ENCODE peak calls at places on chromosomes 5 and 9, in eight cellular contexts. K is left ventricle myocardium inferior, B is PC-9, E is GM23338, O is fibroblast of mammary gland, J is kidney epithelial cell, G is heart left ventricle, S is GM12864. U is an unnamed sample.

GRCh38 chr9:107213561-107214028 is 69.5 kb upstream of the RAD23B start:
- DNase-seq in K (no peak), B (peak), E (no peak), O (peak), J (peak), G (no peak), S (peak), U (peak)

GRCh38 chr5:39194466-39195136 is 24.8 kb downstream of the FYB1 start:
- DNase-seq in K (no peak), B (peak), E (no peak), O (peak), J (no peak), G (no peak), S (no peak), U (peak)

GRCh38 chr9:118962426-118962825 is 406.8 kb downstream of the BRINP1 start:
- DNase-seq in K (no peak), B (no peak), E (no peak), O (peak), J (peak), G (no peak), S (no peak), U (no peak)

GRCh38 chr5:80754900-80755299 is 100.1 kb upstream of the DHFR start:
- DNase-seq in K (no peak), B (no peak), E (no peak), O (peak), J (no peak), G (no peak), S (peak), U (no peak)

GRCh38 chr9:112586600-112587155 is 100.1 kb downstream of the KIAA1958 start:
- DNase-seq in K (no peak), B (no peak), E (no peak), O (peak), J (no peak), G (no peak), S (no peak), U (no peak)

GRCh38 chr9:81851340-81851739 is 76.9 kb upstream of the SPATA31D4 start:
- DNase-seq in K (no peak), B (no peak), E (no peak), O (no peak), J (no peak), G (no peak), S (no peak), U (no peak)

GRCh38 chr9:29203216-29203930 is 1630.1 kb upstream of the C9orf72 start:
- DNase-seq in K (no peak), B (no peak), E (no peak), O (no peak), J (no peak), G (no peak), S (no peak), U (peak)

GRCh38 chr9:93825348-93826115 is 129.6 kb downstream of the BARX1 start:
- DNase-seq in K (no peak), B (no peak), E (no peak), O (no peak), J (no peak), G (no peak), S (no peak), U (no peak)

GRCh38 chr9:106059886-106060285 is 365.5 kb downstream of the TMEM38B start:
- DNase-seq in K (no peak), B (no peak), E (no peak), O (no peak), J (no peak), G (no peak), S (no peak), U (no peak)

GRCh38 chr5:157273131-157273556 is 7.2 kb downstream of the CYFIP2 start:
- DNase-seq in K (no peak), B (no peak), E (no peak), O (no peak), J (no peak), G (no peak), S (peak), U (no peak)

GRCh38 chr5:115424030-115424429 is 120.5 kb downstream of the FEM1C start:
- DNase-seq in K (no peak), B (no peak), E (no peak), O (no peak), J (no peak), G (no peak), S (no peak), U (no peak)

GRCh38 chr5:76791461-76791860 is 27.4 kb upstream of the F2RL1 start:
- DNase-seq in K (no peak), B (no peak), E (no peak), O (peak), J (no peak), G (no peak), S (no peak), U (peak)

GRCh38 chr9:127635198-127635735 is 23.2 kb downstream of the STXBP1 start:
- DNase-seq in K (no peak), B (no peak), E (no peak), O (no peak), J (no peak), G (no peak), S (no peak), U (no peak)

GRCh38 chr5:41738695-41739354 is 131.4 kb downstream of the OXCT1 start:
- DNase-seq in K (no peak), B (no peak), E (no peak), O (no peak), J (no peak), G (no peak), S (no peak), U (peak)

GRCh38 chr5:135149956-135150723 is 116.1 kb upstream of the PITX1 start:
- DNase-seq in K (no peak), B (no peak), E (peak), O (no peak), J (no peak), G (no peak), S (no peak), U (no peak)

GRCh38 chr5:38716516-38716915 is 129.3 kb upstream of the OSMR start:
- DNase-seq in K (no peak), B (no peak), E (no peak), O (no peak), J (no peak), G (no peak), S (no peak), U (no peak)

GRCh38 chr9:21611896-21612295 is 129.8 kb upstream of the IFNE start:
- DNase-seq in K (no peak), B (no peak), E (no peak), O (no peak), J (no peak), G (no peak), S (no peak), U (no peak)

GRCh38 chr5:53109041-53109435 is 519 bp downstream of the MOCS2 start:
- DNase-seq in K (no peak), B (peak), E (peak), O (no peak), J (no peak), G (no peak), S (no peak), U (peak)

GRCh38 chr9:84239341-84239740 is 101.2 kb downstream of the SLC28A3 start:
- DNase-seq in K (no peak), B (no peak), E (no peak), O (peak), J (peak), G (no peak), S (no peak), U (no peak)

GRCh38 chr9:98555851-98556465 is 152.8 kb downstream of the GABBR2 start:
- DNase-seq in K (no peak), B (no peak), E (no peak), O (no peak), J (no peak), G (no peak), S (no peak), U (no peak)

GRCh38 chr9:121009657-121010056 is 40.4 kb downstream of the C5 start:
- DNase-seq in K (no peak), B (no peak), E (no peak), O (no peak), J (no peak), G (no peak), S (no peak), U (no peak)

GRCh38 chr9:129026442-129027223 is 1.5 kb downstream of the SH3GLB2 start:
- DNase-seq in K (no peak), B (peak), E (peak), O (no peak), J (no peak), G (no peak), S (no peak), U (peak)

GRCh38 chr9:126702501-126703329 is 89.0 kb downstream of the LMX1B start:
- DNase-seq in K (no peak), B (no peak), E (peak), O (no peak), J (no peak), G (no peak), S (no peak), U (peak)

GRCh38 chr9:116639251-116639741 is 47.8 kb upstream of the TRIM32 start:
- DNase-seq in K (no peak), B (no peak), E (no peak), O (peak), J (no peak), G (no peak), S (no peak), U (peak)

GRCh38 chr5:43773032-43773830 is 170.3 kb downstream of the NNT start:
- DNase-seq in K (no peak), B (peak), E (peak), O (peak), J (peak), G (no peak), S (no peak), U (peak)

GRCh38 chr5:73120222-73121108 is at the start of gene TMEM171:
- DNase-seq in K (no peak), B (peak), E (peak), O (peak), J (no peak), G (no peak), S (no peak), U (peak)

GRCh38 chr9:73091909-73092308 is 59.8 kb upstream of the ANXA1 start:
- DNase-seq in K (no peak), B (no peak), E (no peak), O (no peak), J (no peak), G (no peak), S (no peak), U (no peak)

GRCh38 chr9:73095425-73095824 is 56.2 kb upstream of the ANXA1 start:
- DNase-seq in K (no peak), B (no peak), E (no peak), O (no peak), J (no peak), G (no peak), S (no peak), U (no peak)

GRCh38 chr9:73093016-73093739 is 58.5 kb upstream of the ANXA1 start:
- DNase-seq in K (no peak), B (no peak), E (no peak), O (no peak), J (no peak), G (no peak), S (no peak), U (no peak)

GRCh38 chr9:73090214-73090613 is 61.5 kb upstream of the ANXA1 start:
- DNase-seq in K (no peak), B (no peak), E (no peak), O (no peak), J (no peak), G (no peak), S (no peak), U (no peak)

DNA sequence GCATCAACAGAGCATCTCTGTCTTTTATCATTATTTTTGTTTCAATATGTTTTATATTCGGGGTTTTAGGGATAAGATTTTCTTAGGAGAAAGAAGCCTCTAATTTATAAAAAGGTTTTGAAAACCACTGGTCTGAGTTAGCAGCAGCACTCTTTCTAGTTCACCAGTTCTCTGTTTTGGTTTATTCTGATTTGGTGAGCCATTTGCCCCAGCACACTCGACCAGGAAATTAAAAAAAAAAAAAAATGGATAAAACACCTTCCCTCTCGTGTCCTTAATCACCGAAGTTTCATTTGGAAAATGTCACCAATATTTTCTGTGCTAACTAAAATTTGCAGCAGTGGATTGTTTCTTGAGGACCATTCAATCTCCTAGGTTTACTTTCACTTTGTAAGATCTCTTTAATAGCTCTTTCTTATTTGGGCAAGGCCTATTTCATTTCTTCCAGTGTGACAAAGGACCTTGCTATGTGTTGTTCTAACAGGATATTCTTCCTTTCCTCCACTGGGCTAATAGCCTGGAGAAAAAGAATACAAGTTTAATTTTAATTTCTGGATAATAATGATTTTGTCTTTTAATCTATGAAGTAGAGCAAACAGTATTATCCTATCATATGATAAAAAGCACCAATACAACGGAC is 57.8 kb upstream of the ANXA1 start:
- DNase-seq in K (no peak), B (no peak), E (no peak), O (peak), J (no peak), G (no peak), S (no peak), U (peak)
- H3K4me3 ChIP-seq in K (peak), B (peak), E (no peak), O (no peak), J (no peak), G (peak), S (no peak), U (no peak)

DNA sequence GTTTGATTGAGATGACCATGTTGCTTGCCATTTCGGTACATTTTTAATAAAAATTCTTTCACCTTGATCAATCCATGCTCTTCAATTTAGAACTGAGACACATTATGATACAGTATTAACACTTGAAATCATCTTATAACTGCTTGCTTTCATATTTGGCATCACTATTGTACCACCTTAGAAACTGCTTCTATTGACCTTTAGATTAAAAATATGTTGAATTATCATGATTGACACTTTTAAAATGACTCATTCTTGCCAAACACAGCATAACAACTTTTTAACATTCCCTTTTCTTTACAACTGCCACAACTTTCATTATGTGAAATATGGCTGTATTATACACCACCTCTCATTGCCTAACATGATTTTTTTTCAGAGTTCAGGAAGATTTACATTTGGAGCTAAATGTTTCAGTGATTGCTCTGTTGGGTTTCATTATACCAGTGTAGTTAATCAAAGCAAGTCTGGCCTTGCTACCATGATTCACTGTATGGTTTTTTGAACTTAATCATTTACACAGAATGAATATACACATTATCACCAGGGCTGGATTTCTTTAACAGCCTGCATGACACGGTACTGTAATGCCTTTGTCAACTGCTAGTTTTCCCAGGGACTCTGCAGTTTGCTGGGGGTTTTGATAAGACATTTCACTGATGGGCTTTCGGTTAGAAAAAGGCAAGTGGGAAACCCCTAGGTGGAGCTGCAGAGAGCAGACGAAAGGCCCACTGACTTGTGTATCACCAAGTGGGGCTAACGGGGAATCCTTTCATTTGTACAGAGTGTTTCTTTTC is 93.6 kb upstream of the TLE4 start:
- DNase-seq in K (no peak), B (no peak), E (peak), O (no peak), J (peak), G (no peak), S (no peak), U (peak)
- TF ChIP-seq CTCF in K (peak), B (no peak), E (peak), O (no peak), J (peak), G (peak), S (peak), U (peak)

GRCh38 chr5:107673106-107673367 is 2.3 kb upstream of the EFNA5 start:
- DNase-seq in K (no peak), B (no peak), E (no peak), O (no peak), J (no peak), G (no peak), S (no peak), U (peak)
- H3K4me3 ChIP-seq in K (peak), B (peak), E (peak), O (peak), J (peak), G (peak), S (peak), U (peak)

GRCh38 chr5:169151051-169151805 is 149.7 kb downstream of the SLIT3 start:
- DNase-seq in K (no peak), B (no peak), E (peak), O (no peak), J (no peak), G (no peak), S (no peak), U (no peak)

GRCh38 chr5:169148066-169148740 is 152.7 kb downstream of the SLIT3 start:
- DNase-seq in K (no peak), B (no peak), E (no peak), O (no peak), J (no peak), G (no peak), S (no peak), U (peak)

GRCh38 chr5:169150108-169150507 is 150.8 kb downstream of the SLIT3 start:
- DNase-seq in K (no peak), B (no peak), E (no peak), O (no peak), J (no peak), G (no peak), S (no peak), U (no peak)

GRCh38 chr5:169147542-169147941 is 153.4 kb downstream of the SLIT3 start:
- DNase-seq in K (no peak), B (no peak), E (no peak), O (no peak), J (no peak), G (no peak), S (no peak), U (no peak)

GRCh38 chr5:169149317-169149716 is 151.6 kb downstream of the SLIT3 start:
- DNase-seq in K (no peak), B (no peak), E (peak), O (no peak), J (no peak), G (no peak), S (no peak), U (no peak)
- TF ChIP-seq CTCF in K (no peak), B (no peak), E (peak), O (peak), J (peak), G (peak), S (peak), U (peak)

GRCh38 chr5:101785090-101785489 is 511.0 kb downstream of the SLCO4C1 start:
- DNase-seq in K (no peak), B (no peak), E (no peak), O (no peak), J (no peak), G (no peak), S (no peak), U (no peak)

GRCh38 chr5:101782352-101783087 is 513.6 kb downstream of the SLCO4C1 start:
- DNase-seq in K (no peak), B (no peak), E (no peak), O (no peak), J (no peak), G (no peak), S (no peak), U (no peak)

GRCh38 chr5:101788797-101789196 is 507.3 kb downstream of the SLCO4C1 start:
- DNase-seq in K (no peak), B (no peak), E (peak), O (no peak), J (no peak), G (no peak), S (no peak), U (no peak)

DNA sequence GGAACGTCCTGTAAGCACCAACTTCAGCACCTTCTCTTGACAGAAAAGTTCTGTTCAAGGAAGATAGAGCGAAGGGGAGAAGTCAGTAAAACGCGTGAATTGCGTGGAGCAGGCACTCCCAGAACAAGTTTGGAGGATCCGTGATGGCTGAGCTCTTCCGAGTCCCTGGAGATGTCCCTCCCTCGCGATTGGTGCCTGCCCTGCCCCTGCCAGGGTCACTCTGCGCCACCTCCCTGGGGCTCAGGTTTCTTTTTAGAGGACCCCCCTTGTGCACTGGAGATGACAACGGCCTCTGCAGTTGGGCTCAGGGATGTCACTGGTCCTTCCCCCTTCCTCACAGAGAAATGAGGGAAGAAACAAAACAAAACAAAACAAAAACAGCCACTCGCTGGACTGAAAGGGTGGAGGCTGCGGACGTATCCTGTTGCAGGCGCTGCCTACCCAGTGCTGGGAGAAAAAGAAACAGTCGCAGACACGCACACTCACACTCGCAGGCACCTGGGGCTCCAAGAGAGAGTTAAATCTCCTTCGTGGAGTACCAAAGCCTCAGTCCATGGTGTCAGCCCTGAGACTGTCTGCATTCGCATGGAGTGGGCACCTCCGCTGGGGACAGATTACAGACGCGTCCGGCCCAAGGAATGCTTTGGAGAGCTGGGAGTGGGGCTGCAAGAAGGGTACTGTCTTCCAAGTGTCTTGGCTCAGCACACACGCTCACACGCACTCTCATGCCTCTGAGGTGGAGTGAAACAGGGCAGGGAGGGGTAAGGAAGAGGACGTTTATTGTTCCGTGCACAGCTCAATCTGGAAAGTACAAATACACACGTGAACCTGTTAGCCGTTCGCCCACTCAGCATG is 512.6 kb downstream of the SLCO4C1 start:
- DNase-seq in K (no peak), B (no peak), E (peak), O (no peak), J (no peak), G (no peak), S (no peak), U (no peak)
- H3K4me3 ChIP-seq in K (peak), B (no peak), E (no peak), O (no peak), J (peak), G (peak), S (no peak), U (no peak)

U was measured in fibroblast of villous mesenchyme.